ENCODE peak calls at places on chromosomes 13 and 19, in five cellular contexts. R, Q, W, C and V are unnamed samples.

GRCh38 chr19:35620001-35620400 is 7.5 kb downstream of the HAUS5 start:
- DNase-seq in C (no peak), W (no peak), R (peak), Q (no peak), V (no peak)

GRCh38 chr13:113035209-113035800 is 66.3 kb downstream of the MCF2L start:
- DNase-seq in W (no peak), Q (no peak), C (no peak), R (no peak), V (no peak)

GRCh38 chr19:10899171-10899653 is 27.9 kb downstream of the CARM1 start:
- DNase-seq in C (no peak), W (no peak), R (peak), Q (no peak), V (no peak)

GRCh38 chr13:65914707-65915106 is 1315.4 kb downstream of the PCDH9 start:
- DNase-seq in R (no peak), Q (no peak), W (no peak), C (no peak), V (peak)

GRCh38 chr19:3517638-3518037 is 11.5 kb downstream of the FZR1 start:
- DNase-seq in Q (no peak), C (no peak), R (no peak), W (no peak), V (no peak)

GRCh38 chr13:51590966-51591627 is 6.8 kb downstream of the WDFY2 start:
- DNase-seq in R (peak), C (peak), Q (peak), W (no peak), V (peak)

GRCh38 chr13:109768616-109769015 is 17.8 kb downstream of the IRS2 start:
- DNase-seq in W (no peak), C (no peak), R (no peak), Q (no peak), V (no peak)

GRCh38 chr19:41530761-41531301 is 45.1 kb upstream of the CEACAM21 start:
- DNase-seq in C (no peak), R (no peak), W (no peak), Q (no peak), V (no peak)

GRCh38 chr19:16889429-16889882 is 657 bp downstream of the F2RL3 start:
- DNase-seq in W (no peak), R (peak), C (no peak), Q (peak), V (no peak)

GRCh38 chr13:71524245-71525002 is 342.6 kb downstream of the DACH1 start:
- DNase-seq in R (peak), C (no peak), W (no peak), Q (no peak), V (no peak)

GRCh38 chr19:21143846-21144245 is 2.0 kb downstream of the ZNF431 start:
- DNase-seq in R (no peak), W (no peak), C (no peak), Q (no peak), V (no peak)

GRCh38 chr13:111912453-111912866 is 154.5 kb upstream of the SOX1 start:
- DNase-seq in Q (no peak), C (no peak), R (no peak), W (no peak), V (no peak)

GRCh38 chr19:41702208-41702651 is 6.2 kb upstream of the CEACAM5 start:
- DNase-seq in Q (no peak), C (no peak), W (no peak), R (no peak), V (peak)

GRCh38 chr19:54792814-54793213 is 10.6 kb upstream of the KIR2DL4 start:
- DNase-seq in C (no peak), W (peak), R (no peak), Q (no peak), V (no peak)

GRCh38 chr13:41384749-41385503 is 72.4 kb upstream of the RGCC start:
- DNase-seq in W (no peak), Q (no peak), C (no peak), R (no peak), V (peak)

GRCh38 chr19:17076539-17076919 is 952 bp downstream of the MYO9B start:
- DNase-seq in Q (no peak), W (no peak), R (no peak), C (no peak), V (no peak)

GRCh38 chr13:67775359-67775758 is 545.2 kb upstream of the PCDH9 start:
- DNase-seq in C (no peak), Q (no peak), R (no peak), W (no peak), V (no peak)

GRCh38 chr19:18446811-18447359 is 9.0 kb upstream of the ISYNA1 start:
- DNase-seq in C (no peak), Q (no peak), W (no peak), R (no peak), V (no peak)

GRCh38 chr13:112784811-112785418 is 95.1 kb downstream of the ATP11A start:
- DNase-seq in C (no peak), W (no peak), R (no peak), Q (no peak), V (no peak)

GRCh38 chr19:8576273-8576993 is 809 bp downstream of the MYO1F start:
- DNase-seq in Q (no peak), R (no peak), W (no peak), C (no peak), V (no peak)

GRCh38 chr19:40503300-40503699 is 36.5 kb downstream of the SPTBN4 start:
- DNase-seq in R (peak), C (no peak), Q (peak), W (no peak), V (no peak)

GRCh38 chr13:84446972-84447700 is 564.9 kb upstream of the SLITRK1 start:
- DNase-seq in W (no peak), R (no peak), Q (no peak), C (no peak), V (no peak)

GRCh38 chr13:45737571-45738002 is 35.5 kb downstream of the CBY2 start:
- DNase-seq in R (no peak), C (no peak), Q (peak), W (no peak), V (no peak)

GRCh38 chr19:42010245-42011126 is 16.5 kb upstream of the ATP1A3 start:
- DNase-seq in Q (no peak), C (no peak), R (no peak), W (no peak), V (peak)

GRCh38 chr19:50736338-50736737 is 13.2 kb downstream of the CLEC11A start:
- DNase-seq in Q (no peak), C (no peak), W (no peak), R (no peak), V (no peak)

GRCh38 chr19:35396240-35396885 is 25.5 kb downstream of the GPR42 start:
- DNase-seq in R (no peak), C (no peak), W (no peak), Q (no peak), V (no peak)

GRCh38 chr13:35478384-35479222 is 2.1 kb upstream of the MAB21L1 start:
- DNase-seq in R (peak), Q (no peak), C (no peak), W (no peak), V (no peak)

GRCh38 chr19:36849701-36850645 is 703 bp upstream of the ZNF345 start:
- DNase-seq in W (peak), Q (peak), C (peak), R (peak), V (peak)

GRCh38 chr13:93216122-93216521 is 10.5 kb upstream of the GPC6 start:
- DNase-seq in Q (peak), R (no peak), W (no peak), C (no peak), V (no peak)

GRCh38 chr13:21218351-21219043 is 42.0 kb downstream of the MRPL57 start:
- DNase-seq in W (peak), C (no peak), R (no peak), Q (no peak), V (no peak)

GRCh38 chr13:110634558-110634957 is 19.2 kb downstream of the NAXD start:
- DNase-seq in C (no peak), W (no peak), Q (no peak), R (no peak), V (peak)

GRCh38 chr13:73900591-73900990 is 233.6 kb downstream of the KLF12 start:
- DNase-seq in C (no peak), R (no peak), Q (no peak), W (no peak), V (no peak)

GRCh38 chr19:40413291-40413994 is at the start of gene PRX:
- DNase-seq in W (no peak), Q (peak), R (peak), C (no peak), V (no peak)

GRCh38 chr19:50669319-50670101 is 20.3 kb downstream of the C19orf81 start:
- DNase-seq in W (no peak), C (no peak), Q (peak), R (peak), V (peak)

GRCh38 chr13:88656751-88657150 is 985.6 kb downstream of the SLITRK5 start:
- DNase-seq in R (no peak), C (no peak), Q (no peak), W (no peak), V (no peak)

GRCh38 chr13:106846571-106846970 is 278.6 kb upstream of the ARGLU1 start:
- DNase-seq in C (no peak), W (no peak), Q (no peak), R (no peak), V (no peak)

GRCh38 chr13:72504026-72504925 is 223.2 kb downstream of the MZT1 start:
- DNase-seq in Q (no peak), W (no peak), R (no peak), C (no peak), V (no peak)

GRCh38 chr19:17539288-17540117 is 15.9 kb upstream of the COLGALT1 start:
- DNase-seq in C (peak), R (peak), Q (peak), W (no peak), V (peak)

GRCh38 chr19:50050406-50051223 is 24.8 kb downstream of the ZNF473 start:
- DNase-seq in Q (peak), R (peak), W (peak), C (no peak), V (peak)

GRCh38 chr19:19064811-19065745 is 1.3 kb downstream of the SLC25A42 start:
- DNase-seq in Q (no peak), W (no peak), R (peak), C (no peak), V (no peak)

GRCh38 chr19:46191356-46191755 is 38.2 kb upstream of the IGFL1 start:
- DNase-seq in R (no peak), W (no peak), Q (no peak), C (no peak), V (no peak)
- TF ChIP-seq MXI1 in R (no peak), W (no peak), Q (no peak), C (no peak), V (no peak)

DNA sequence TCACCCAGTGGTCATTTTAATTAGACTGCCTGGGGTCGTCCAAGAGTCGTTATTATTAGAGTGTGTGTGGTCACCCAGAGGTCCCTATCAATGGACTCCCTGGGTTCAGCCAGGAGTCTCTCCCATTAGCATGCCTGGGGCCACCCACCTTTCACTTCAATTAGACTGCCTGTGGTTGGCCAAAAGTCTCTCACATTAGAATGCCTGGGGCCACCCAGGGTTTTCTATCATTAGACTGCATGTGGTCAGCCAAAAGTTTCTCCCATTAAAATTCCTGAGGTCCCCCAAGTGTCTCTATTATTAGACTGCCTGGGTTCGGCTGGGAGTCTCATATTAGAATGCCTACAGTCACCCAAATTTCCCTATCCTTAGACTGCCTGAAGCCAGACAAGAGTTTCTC is 1472.6 kb downstream of the UQCRFS1 start:
- DNase-seq in C (no peak), R (no peak), W (no peak), Q (no peak), V (no peak)
- TF ChIP-seq MXI1 in C (no peak), R (no peak), W (no peak), Q (no peak), V (no peak)

GRCh38 chr19:47663911-47664771 is 49.1 kb upstream of the EHD2 start:
- DNase-seq in C (peak), W (no peak), R (no peak), Q (peak), V (peak)

GRCh38 chr19:47661571-47661970 is 51.7 kb upstream of the EHD2 start:
- DNase-seq in W (no peak), Q (no peak), C (no peak), R (no peak), V (no peak)

GRCh38 chr19:47660435-47660832 is 51.5 kb downstream of the BICRA start:
- DNase-seq in Q (no peak), C (peak), R (no peak), W (no peak), V (no peak)

GRCh38 chr19:47661161-47661560 is 52.1 kb upstream of the EHD2 start:
- DNase-seq in C (no peak), W (no peak), Q (no peak), R (no peak), V (no peak)

GRCh38 chr19:47663435-47663910 is 49.7 kb upstream of the EHD2 start:
- DNase-seq in R (no peak), W (no peak), Q (no peak), C (peak), V (peak)
- TF ChIP-seq MXI1 in R (no peak), W (no peak), Q (no peak), C (no peak), V (no peak)

DNA sequence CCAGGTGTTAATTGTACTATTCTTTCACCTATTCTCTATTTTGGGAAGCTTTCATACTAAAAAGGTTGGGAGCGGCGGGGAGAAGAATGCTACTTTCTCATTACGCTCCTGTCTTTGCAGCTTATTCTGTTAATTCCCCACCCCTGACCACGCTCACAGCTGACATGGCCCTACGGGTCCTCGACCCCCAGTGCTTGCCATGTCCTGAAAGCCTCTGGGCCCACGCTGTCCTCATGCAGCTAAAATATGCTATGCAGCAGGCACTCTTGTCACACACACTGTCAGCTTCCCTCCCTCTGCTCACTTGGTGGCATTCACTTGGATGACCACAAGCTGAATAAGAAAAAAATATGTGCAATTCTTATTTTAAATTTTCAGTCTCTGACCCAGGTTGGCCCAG is 126.3 kb downstream of the RNF17 start:
- DNase-seq in Q (no peak), W (no peak), R (no peak), C (no peak), V (no peak)
- TF ChIP-seq MXI1 in Q (no peak), W (no peak), R (no peak), C (no peak), V (no peak)

DNA sequence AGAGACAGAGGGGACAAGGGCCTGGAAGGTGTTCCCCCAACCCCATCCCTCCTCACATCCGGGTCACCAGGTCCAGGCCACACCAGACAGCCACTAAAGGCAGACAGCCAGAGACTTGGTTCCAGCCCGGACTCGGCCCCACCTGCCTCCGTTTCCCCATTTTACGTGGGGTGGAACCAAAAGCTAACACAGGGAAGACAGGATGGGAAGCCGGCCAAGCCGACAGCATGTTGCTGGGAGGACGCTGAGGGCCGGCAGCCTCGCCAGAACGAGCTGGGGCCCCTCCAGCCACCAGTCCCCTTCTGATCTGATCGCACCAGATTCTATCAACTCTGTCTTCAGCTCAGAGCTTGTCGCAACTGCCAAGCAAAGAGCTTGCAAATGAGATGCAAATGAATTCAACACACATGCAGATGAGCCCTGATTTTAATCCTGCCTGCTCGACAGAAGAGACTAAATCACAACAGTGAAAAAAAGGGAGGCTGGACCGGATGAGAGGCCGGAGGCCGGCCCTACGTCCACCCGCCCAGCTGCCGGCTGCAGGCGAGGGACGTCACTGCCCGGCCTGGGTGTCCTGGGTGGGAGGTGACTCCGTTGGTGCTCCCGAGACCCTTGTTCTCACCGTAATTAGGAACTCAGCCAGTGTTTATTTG is 17.5 kb upstream of the SHC2 start:
- DNase-seq in C (no peak), Q (no peak), R (no peak), W (no peak), V (no peak)
- TF ChIP-seq MXI1 in C (no peak), Q (no peak), R (no peak), W (no peak), V (no peak)